ENCODE peak calls at places on chromosomes 11 and 22, in five cellular contexts. O is tibial artery, W is cardiac muscle cell, Z is endodermal cell, G is mammary epithelial cell. M is an unnamed sample. For H3K9me3 and H3K27me3, the result is how much of the 10 kb centered on the place peaks cover.

GRCh38 chr11:132586801-132587200 is 945.5 kb downstream of the OPCML start:
- DNase-seq in O (no peak), W (no peak), Z (no peak), G (no peak), M (no peak)

GRCh38 chr11:117484159-117484558 is 156.5 kb downstream of the CEP164 start:
- DNase-seq in W (no peak), G (no peak), Z (no peak), O (no peak), M (no peak)

GRCh38 chr11:33829430-33830141 is 55.3 kb upstream of the FBXO3 start:
- DNase-seq in O (peak), G (peak), Z (peak), W (peak), M (peak)

GRCh38 chr11:64296830-64297721 is 3.1 kb upstream of the CATSPERZ start:
- DNase-seq in Z (no peak), O (no peak), G (no peak), W (no peak), M (no peak)

GRCh38 chr11:62345862-62346261 is 8.6 kb downstream of the ASRGL1 start:
- DNase-seq in W (no peak), G (no peak), O (no peak), Z (no peak), M (no peak)

GRCh38 chr11:85694385-85694980 is 8.5 kb upstream of the CCDC89 start:
- DNase-seq in Z (no peak), W (peak), G (peak), O (no peak), M (peak)

GRCh38 chr11:8671242-8671641 is 11.2 kb downstream of the TRIM66 start:
- DNase-seq in Z (peak), G (peak), O (peak), W (no peak), M (no peak)

GRCh38 chr11:33017478-33017877 is 1.8 kb downstream of the DEPDC7 start:
- DNase-seq in O (no peak), G (no peak), W (no peak), Z (no peak), M (no peak)

GRCh38 chr22:50011447-50012200 is 941 bp downstream of the IL17REL start:
- DNase-seq in O (no peak), G (no peak), W (no peak), Z (peak), M (no peak)

GRCh38 chr11:103949781-103950180 is 86.7 kb upstream of the DDI1 start:
- DNase-seq in Z (no peak), O (no peak), G (no peak), W (no peak), M (no peak)

GRCh38 chr11:59901306-59901705 is 22.7 kb downstream of the OOSP3 start:
- DNase-seq in G (peak), O (no peak), W (no peak), Z (no peak), M (no peak)

GRCh38 chr11:99117603-99118002 is 96.9 kb downstream of the CNTN5 start:
- DNase-seq in W (no peak), G (no peak), O (no peak), Z (no peak), M (no peak)
- TF ChIP-seq CTCF in W (no peak), G (no peak), O (no peak), Z (peak), M (no peak)

DNA sequence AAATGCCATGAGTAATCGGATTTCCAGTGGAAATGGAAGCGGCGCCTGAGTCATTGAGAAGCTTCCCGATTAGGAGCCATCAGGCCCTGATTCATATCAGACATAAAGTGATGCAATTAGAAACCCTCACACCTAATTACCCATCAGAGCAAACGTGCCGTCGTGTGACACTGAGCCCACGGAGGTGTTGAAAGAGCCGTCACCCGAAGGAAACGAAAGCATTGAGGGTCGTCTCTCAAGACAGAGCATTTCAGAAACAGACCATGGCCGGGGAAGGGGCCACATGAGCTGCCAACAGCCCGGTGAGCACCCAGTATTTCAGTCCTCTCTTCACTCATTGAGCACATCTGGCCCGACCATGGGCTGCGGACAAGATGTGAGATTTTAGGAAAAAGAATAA is 829.3 kb downstream of the TBC1D22A start:
- DNase-seq in W (no peak), Z (peak), O (peak), G (no peak), M (no peak)
- H3K9me3 ChIP-seq in W (under half), Z (under half), O (under half), G (half or more), M (under half)

GRCh38 chr11:72245232-72245816 is 1.3 kb upstream of the PHOX2A start:
- DNase-seq in G (no peak), O (no peak), Z (peak), W (no peak), M (no peak)
- H3K27me3 ChIP-seq in G (under half), O (half or more), Z (half or more), W (half or more), M (half or more)

DNA sequence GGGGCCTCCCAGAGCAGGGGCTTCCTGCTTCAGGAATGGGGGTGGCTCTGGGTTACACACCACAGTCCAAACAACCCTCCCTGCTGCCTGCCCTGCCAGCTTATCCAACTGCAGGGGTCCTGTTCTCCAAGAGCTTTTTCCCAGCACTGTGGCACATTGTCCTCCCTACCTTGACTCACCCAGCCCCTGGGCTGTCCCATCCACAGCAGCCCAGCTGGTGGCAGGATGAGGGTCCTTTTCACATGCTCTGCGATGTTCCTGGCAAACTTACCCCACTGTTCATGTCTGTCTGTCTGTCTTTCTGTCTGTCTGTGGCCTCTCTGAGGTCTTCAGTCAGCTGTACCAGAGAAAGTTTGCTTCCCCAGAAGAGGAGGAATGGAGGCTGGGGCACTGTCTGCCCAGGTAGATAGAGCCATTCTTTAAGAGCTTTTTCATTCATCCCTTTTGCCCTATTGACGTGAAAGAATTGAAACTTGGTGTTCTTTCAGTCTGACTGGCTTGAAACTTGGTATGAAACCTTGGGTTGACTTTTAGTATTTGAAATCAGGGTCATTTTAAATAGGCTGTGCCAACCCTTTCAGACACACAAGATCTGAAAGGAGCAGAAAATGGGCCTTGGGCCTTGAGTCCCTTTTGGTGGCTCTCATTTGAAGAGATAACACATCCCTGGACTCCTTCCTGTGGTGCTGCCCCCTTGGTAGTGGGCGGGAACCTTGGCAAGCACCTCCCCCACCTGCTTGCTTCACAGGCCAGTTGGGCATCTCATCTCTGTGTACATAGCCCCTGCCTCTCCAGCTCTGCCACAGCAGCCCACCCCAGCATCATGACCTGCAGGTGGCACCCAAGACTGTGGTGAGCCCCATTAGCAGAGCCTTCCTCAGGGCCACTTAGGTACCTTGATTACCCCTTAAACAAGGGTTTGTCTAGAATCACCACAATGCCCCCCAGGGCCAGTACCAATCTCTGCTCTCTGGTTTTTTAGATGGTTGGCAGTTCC is 74.6 kb upstream of the SUSD2 start:
- DNase-seq in W (no peak), Z (no peak), O (no peak), G (no peak), M (no peak)
- TF ChIP-seq CTCF in W (peak), Z (no peak), O (peak), G (no peak), M (peak)

DNA sequence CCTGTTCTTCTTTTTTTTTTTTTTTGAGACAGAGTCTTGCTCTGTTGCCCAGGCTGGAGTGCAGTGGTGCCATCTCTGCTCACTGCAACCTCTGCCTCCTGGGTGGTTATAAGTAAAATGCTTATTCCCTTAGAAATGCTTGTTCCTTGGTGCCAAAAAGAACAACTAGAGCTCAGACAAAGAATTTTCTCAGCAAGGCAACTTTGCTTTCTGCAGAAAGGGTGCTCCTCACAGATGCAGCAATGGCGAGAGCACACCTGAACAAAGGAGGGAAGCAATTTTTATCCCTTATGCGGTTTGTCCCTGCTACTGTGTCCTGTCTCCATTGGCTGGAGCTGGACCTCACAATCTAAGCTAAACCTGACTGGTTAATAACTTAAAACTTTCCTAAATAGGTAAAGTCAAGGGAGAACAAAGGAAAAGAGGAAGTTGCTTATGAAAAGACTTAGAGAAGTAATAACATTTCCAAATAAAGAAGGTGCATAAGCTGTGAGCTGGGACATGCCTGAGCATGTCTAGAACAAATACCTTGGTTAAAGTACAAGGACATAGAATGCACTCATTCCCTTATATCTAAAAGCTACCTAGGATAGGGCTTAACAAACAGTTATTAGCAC is 90.0 kb upstream of the PRR5 start:
- DNase-seq in G (no peak), W (no peak), O (no peak), Z (no peak), M (no peak)
- H3K9me3 ChIP-seq in G (under half), W (under half), O (under half), Z (under half), M (under half)

DNA sequence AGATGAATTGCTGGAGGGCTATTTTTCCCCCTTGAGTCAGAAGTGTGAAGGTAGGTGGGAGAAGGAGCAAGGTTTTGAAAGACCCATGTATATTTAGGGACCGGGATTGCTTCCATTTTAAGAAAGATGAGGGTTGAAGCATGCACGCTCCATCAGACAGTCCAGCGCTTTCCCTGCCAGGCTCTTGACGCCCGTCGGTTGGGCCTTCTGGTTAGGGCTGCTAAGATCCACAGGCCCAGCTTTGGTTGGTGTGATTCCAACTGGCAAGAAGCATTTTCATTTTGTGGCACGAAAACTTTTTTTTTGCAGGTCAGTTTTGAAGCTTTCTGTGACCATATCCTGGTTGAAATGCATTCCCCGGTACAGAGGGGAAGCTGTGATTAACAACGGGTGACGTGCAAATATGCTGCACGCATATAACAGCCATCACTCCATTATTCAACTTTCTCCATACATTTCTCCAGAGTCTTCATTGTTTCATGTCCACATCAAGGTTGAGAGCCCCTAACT is 34.3 kb upstream of the MPPED1 start:
- DNase-seq in Z (peak), G (no peak), W (no peak), O (no peak), M (no peak)
- H3K27me3 ChIP-seq in Z (under half), G (under half), W (under half), O (under half), M (under half)

GRCh38 chr11:560305-561147 is at the start of the genes LMNTD2 and RASSF7:
- DNase-seq in W (peak), Z (peak), G (peak), O (peak), M (peak)
- TF ChIP-seq CTCF in W (no peak), Z (no peak), G (no peak), O (no peak), M (no peak)

GRCh38 chr11:70805971-70806370 is 407.6 kb downstream of the CTTN start:
- DNase-seq in W (no peak), G (no peak), O (no peak), Z (no peak), M (no peak)
- H3K9me3 ChIP-seq in W (under half), G (under half), O (under half), Z (under half), M (under half)